ENCODE peak calls at places on chromosomes 3 and 15, in six cellular contexts. One of them, this sample, is unnamed.

GRCh38 chr3:163879172-163879571 is 1199.1 kb downstream of the SI start:
- DNase-seq in pancreas: no peak
- DNase-seq in sigmoid colon: no peak
- DNase-seq in fibroblast of lung: no peak
- DNase-seq in tibial nerve: no peak
- DNase-seq in heart left ventricle: no peak
- DNase-seq in this sample: no peak

GRCh38 chr3:37913531-37913930 is 51.9 kb downstream of the CTDSPL start:
- DNase-seq in fibroblast of lung: no peak
- DNase-seq in sigmoid colon: no peak
- DNase-seq in pancreas: no peak
- DNase-seq in heart left ventricle: no peak
- DNase-seq in tibial nerve: no peak
- DNase-seq in this sample: no peak

GRCh38 chr3:194040501-194041273 is 95.3 kb upstream of the HES1 start:
- DNase-seq in heart left ventricle: no peak
- DNase-seq in fibroblast of lung: no peak
- DNase-seq in pancreas: no peak
- DNase-seq in sigmoid colon: no peak
- DNase-seq in tibial nerve: no peak
- DNase-seq in this sample: no peak

GRCh38 chr3:125213946-125214542 is 1.5 kb upstream of the SLC12A8 start:
- DNase-seq in fibroblast of lung: peak; percentile 89
- DNase-seq in sigmoid colon: no peak
- DNase-seq in pancreas: no peak
- DNase-seq in heart left ventricle: no peak
- DNase-seq in tibial nerve: no peak
- DNase-seq in this sample: no peak

GRCh38 chr3:98599647-98600411 is 6.4 kb upstream of the CPOX start:
- DNase-seq in tibial nerve: no peak
- DNase-seq in heart left ventricle: no peak
- DNase-seq in fibroblast of lung: no peak
- DNase-seq in pancreas: no peak
- DNase-seq in sigmoid colon: no peak
- DNase-seq in this sample: no peak

GRCh38 chr3:186931487-186932280 is 1.4 kb downstream of the ST6GAL1 start:
- DNase-seq in sigmoid colon: no peak
- DNase-seq in tibial nerve: no peak
- DNase-seq in heart left ventricle: peak; percentile 77
- DNase-seq in fibroblast of lung: peak; percentile 52
- DNase-seq in pancreas: peak; percentile 43
- DNase-seq in this sample: peak; percentile 57

GRCh38 chr3:53846134-53846850 is at the start of the genes CHDH and IL17RB:
- DNase-seq in heart left ventricle: peak; percentile 78
- DNase-seq in fibroblast of lung: peak; percentile 11
- DNase-seq in pancreas: peak; percentile 90
- DNase-seq in tibial nerve: no peak
- DNase-seq in sigmoid colon: no peak
- DNase-seq in this sample: peak; percentile 77

GRCh38 chr3:167520656-167521360 is 47.0 kb upstream of the SERPINI2 start:
- DNase-seq in heart left ventricle: no peak
- DNase-seq in sigmoid colon: no peak
- DNase-seq in pancreas: no peak
- DNase-seq in fibroblast of lung: no peak
- DNase-seq in tibial nerve: no peak
- DNase-seq in this sample: no peak

GRCh38 chr3:160108357-160108756 is 116.9 kb upstream of the C3orf80 start:
- DNase-seq in heart left ventricle: no peak
- DNase-seq in tibial nerve: no peak
- DNase-seq in sigmoid colon: no peak
- DNase-seq in fibroblast of lung: no peak
- DNase-seq in pancreas: no peak
- DNase-seq in this sample: no peak

GRCh38 chr3:45644063-45644462 is 45.1 kb upstream of the SACM1L start:
- DNase-seq in pancreas: no peak
- DNase-seq in tibial nerve: no peak
- DNase-seq in fibroblast of lung: peak; percentile 83
- DNase-seq in sigmoid colon: no peak
- DNase-seq in heart left ventricle: no peak
- DNase-seq in this sample: no peak

GRCh38 chr3:45642731-45643152 is 46.5 kb upstream of the SACM1L start:
- DNase-seq in heart left ventricle: no peak
- DNase-seq in fibroblast of lung: peak; percentile 92
- DNase-seq in tibial nerve: no peak
- DNase-seq in sigmoid colon: no peak
- DNase-seq in pancreas: no peak
- DNase-seq in this sample: no peak

GRCh38 chr3:45646051-45646585 is 43.1 kb upstream of the SACM1L start:
- DNase-seq in heart left ventricle: peak; percentile 65
- DNase-seq in sigmoid colon: no peak
- DNase-seq in fibroblast of lung: no peak
- DNase-seq in tibial nerve: peak; percentile 64
- DNase-seq in pancreas: no peak
- DNase-seq in this sample: peak; percentile 32

GRCh38 chr3:45644467-45645201 is 44.6 kb upstream of the SACM1L start:
- DNase-seq in heart left ventricle: no peak
- DNase-seq in sigmoid colon: no peak
- DNase-seq in tibial nerve: no peak
- DNase-seq in pancreas: no peak
- DNase-seq in fibroblast of lung: peak; percentile 93
- DNase-seq in this sample: no peak

DNA sequence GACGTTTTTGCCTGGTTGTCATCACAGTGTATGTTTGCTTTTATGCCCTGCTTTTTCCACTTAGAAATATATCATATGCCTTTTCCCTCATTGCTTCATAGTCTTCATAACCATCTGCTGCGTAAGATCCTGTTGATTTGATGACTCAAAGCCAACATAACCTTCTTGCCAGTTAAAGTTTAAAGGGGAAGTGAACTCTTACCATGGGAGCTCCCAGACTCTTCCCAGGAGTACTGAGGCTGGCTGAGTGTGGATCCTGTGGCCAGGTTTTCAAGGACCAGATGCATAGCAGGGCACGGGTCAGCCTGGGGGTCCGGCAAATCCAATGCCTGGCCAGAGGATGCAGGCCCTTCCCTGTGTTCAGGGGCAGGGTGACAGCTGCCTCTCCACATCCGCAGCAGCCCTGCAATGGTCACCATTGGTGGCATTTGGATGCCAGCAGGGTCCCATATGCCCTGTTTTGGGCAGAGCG is 42.0 kb upstream of the SACM1L start:
- DNase-seq in fibroblast of lung: peak; percentile 90
- DNase-seq in heart left ventricle: no peak
- DNase-seq in sigmoid colon: no peak
- DNase-seq in tibial nerve: peak; percentile 45
- DNase-seq in pancreas: no peak
- DNase-seq in this sample: no peak
- H3K27ac ChIP-seq in fibroblast of lung: peak overlapping the region; percentile 92
- H3K27ac ChIP-seq in heart left ventricle: no peak overlapping the region
- H3K27ac ChIP-seq in sigmoid colon: peak overlapping the region; percentile 73
- H3K27ac ChIP-seq in tibial nerve: peak overlapping the region; percentile 23
- H3K27ac ChIP-seq in pancreas: peak overlapping the region; percentile 51
- H3K27ac ChIP-seq in this sample: no peak overlapping the region

GRCh38 chr3:66466606-66467270 is 34.1 kb downstream of the LRIG1 start:
- DNase-seq in pancreas: no peak
- DNase-seq in sigmoid colon: no peak
- DNase-seq in heart left ventricle: no peak
- DNase-seq in fibroblast of lung: no peak
- DNase-seq in tibial nerve: no peak
- DNase-seq in this sample: no peak
- H3K4me1 ChIP-seq in pancreas: peaks cover 48% of the 10 kb centered on the region
- H3K4me1 ChIP-seq in sigmoid colon: no peaks in the 10 kb centered on the region
- H3K4me1 ChIP-seq in heart left ventricle: no peaks in the 10 kb centered on the region
- H3K4me1 ChIP-seq in fibroblast of lung: peaks cover 7% of the 10 kb centered on the region
- H3K4me1 ChIP-seq in tibial nerve: no peaks in the 10 kb centered on the region
- H3K4me1 ChIP-seq in this sample: no peaks in the 10 kb centered on the region

GRCh38 chr3:141050913-141051632 is at the start of gene SPSB4:
- DNase-seq in fibroblast of lung: peak; percentile 68
- DNase-seq in tibial nerve: no peak
- DNase-seq in sigmoid colon: peak; percentile 77
- DNase-seq in pancreas: peak; percentile 89
- DNase-seq in heart left ventricle: peak; percentile 85
- DNase-seq in this sample: peak; percentile 50
- TF ChIP-seq CTCF in fibroblast of lung: no peak
- TF ChIP-seq CTCF in tibial nerve: no peak
- TF ChIP-seq CTCF in sigmoid colon: no peak
- TF ChIP-seq CTCF in pancreas: no peak
- TF ChIP-seq CTCF in heart left ventricle: peak; percentile 38
- TF ChIP-seq CTCF in this sample: no peak

DNA sequence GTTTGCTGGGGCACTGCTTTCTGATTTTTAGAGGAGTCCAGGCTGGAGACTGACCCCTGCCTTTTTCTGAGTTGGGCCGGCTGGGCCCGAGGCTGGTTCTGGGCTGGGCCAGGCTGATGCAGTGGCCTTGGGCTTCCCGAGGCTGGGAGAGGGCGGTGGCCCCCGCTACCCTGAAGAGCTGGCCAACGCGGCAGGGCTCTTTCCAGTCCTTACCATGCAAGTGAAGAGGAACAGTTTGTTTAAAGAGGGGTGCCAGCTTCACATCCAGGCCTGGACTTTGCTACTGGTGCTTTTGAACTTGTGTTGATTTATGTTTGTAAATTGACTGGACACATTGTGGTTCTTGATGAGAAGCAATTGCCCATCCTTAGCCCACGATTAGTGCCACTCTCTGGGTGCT is 15.3 kb downstream of the IGF1R start:
- DNase-seq in sigmoid colon: no peak
- DNase-seq in heart left ventricle: no peak
- DNase-seq in fibroblast of lung: no peak
- DNase-seq in tibial nerve: no peak
- DNase-seq in pancreas: no peak
- DNase-seq in this sample: no peak
- H3K27ac ChIP-seq in sigmoid colon: no peak overlapping the region
- H3K27ac ChIP-seq in heart left ventricle: no peak overlapping the region
- H3K27ac ChIP-seq in fibroblast of lung: no peak overlapping the region
- H3K27ac ChIP-seq in tibial nerve: no peak overlapping the region
- H3K27ac ChIP-seq in pancreas: no peak overlapping the region
- H3K27ac ChIP-seq in this sample: no peak overlapping the region

DNA sequence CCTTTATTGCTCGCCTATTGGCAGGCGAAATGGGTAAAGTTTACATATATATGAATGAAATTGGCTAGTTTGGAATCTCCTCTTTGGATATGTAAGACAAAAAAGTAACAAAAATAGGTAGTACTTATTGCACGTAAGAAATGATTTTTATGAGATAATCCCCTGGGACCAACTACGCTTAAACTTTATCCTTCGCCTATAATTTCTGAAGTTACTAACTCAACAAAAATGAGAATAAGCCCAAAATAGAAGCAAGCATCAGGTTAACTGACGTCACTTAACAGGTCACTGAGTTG is 438 bp upstream of the SLC49A4 start:
- DNase-seq in pancreas: no peak
- DNase-seq in sigmoid colon: no peak
- DNase-seq in heart left ventricle: no peak
- DNase-seq in fibroblast of lung: peak; percentile 60
- DNase-seq in tibial nerve: no peak
- DNase-seq in this sample: no peak
- H3K4me1 ChIP-seq in pancreas: peaks cover 14% of the 10 kb centered on the region
- H3K4me1 ChIP-seq in sigmoid colon: no peaks in the 10 kb centered on the region
- H3K4me1 ChIP-seq in heart left ventricle: peaks cover 10% of the 10 kb centered on the region
- H3K4me1 ChIP-seq in fibroblast of lung: peaks cover 2% of the 10 kb centered on the region
- H3K4me1 ChIP-seq in tibial nerve: no peaks in the 10 kb centered on the region
- H3K4me1 ChIP-seq in this sample: peaks cover 11% of the 10 kb centered on the region